ENCODE peak calls at places on chromosomes 5 and 9, in ten cellular contexts. X, B, J, S, D, Y, R, U, A and O are unnamed samples.

GRCh38 chr5:34959323-34959722 is 30.0 kb downstream of the DNAJC21 start:
- DNase-seq in X (peak), B (no peak), J (peak), S (no peak), D (no peak), Y (no peak), R (no peak), U (peak), A (no peak), O (no peak)

GRCh38 chr9:128055222-128056040 is 11.7 kb downstream of the NAIF1 start:
- DNase-seq in X (no peak), B (peak), J (no peak), S (no peak), D (no peak), Y (peak), R (no peak), U (no peak), A (no peak), O (peak)

GRCh38 chr5:9440517-9440916 is 105.4 kb downstream of the SEMA5A start:
- DNase-seq in X (peak), B (no peak), J (no peak), S (no peak), D (no peak), Y (no peak), R (no peak), U (no peak), A (no peak), O (no peak)

GRCh38 chr5:67092447-67093023 is 104.1 kb downstream of the CD180 start:
- DNase-seq in X (no peak), B (no peak), J (no peak), S (no peak), D (no peak), Y (no peak), R (no peak), U (peak), A (no peak), O (no peak)

GRCh38 chr5:172729588-172729987 is 41.4 kb downstream of the DUSP1 start:
- DNase-seq in X (no peak), B (no peak), J (no peak), S (no peak), D (no peak), Y (no peak), R (peak), U (no peak), A (no peak), O (no peak)

GRCh38 chr9:69657269-69657668 is 14.9 kb downstream of the APBA1 start:
- DNase-seq in X (no peak), B (no peak), J (no peak), S (no peak), D (no peak), Y (no peak), R (no peak), U (no peak), A (no peak), O (no peak)

GRCh38 chr9:34988218-34989055 is 1.1 kb upstream of the DNAJB5 start:
- DNase-seq in X (no peak), B (peak), J (peak), S (peak), D (no peak), Y (peak), R (peak), U (peak), A (peak), O (peak)

GRCh38 chr5:89471556-89471955 is 588.6 kb upstream of the MEF2C start:
- DNase-seq in X (no peak), B (no peak), J (no peak), S (no peak), D (no peak), Y (no peak), R (no peak), U (no peak), A (no peak), O (no peak)

GRCh38 chr5:140637722-140638473 is 1.4 kb upstream of the TMCO6 start:
- DNase-seq in X (no peak), B (no peak), J (no peak), S (no peak), D (no peak), Y (no peak), R (no peak), U (no peak), A (no peak), O (no peak)

GRCh38 chr9:90053027-90053426 is 448.2 kb downstream of the GADD45G start:
- DNase-seq in X (peak), B (no peak), J (peak), S (no peak), D (no peak), Y (no peak), R (no peak), U (no peak), A (no peak), O (peak)

GRCh38 chr9:95003694-95004451 is 277.4 kb downstream of the AOPEP start:
- DNase-seq in X (peak), B (no peak), J (no peak), S (peak), D (peak), Y (peak), R (peak), U (peak), A (peak), O (peak)

GRCh38 chr9:35306281-35306680 is 144.5 kb downstream of the UNC13B start:
- DNase-seq in X (peak), B (no peak), J (no peak), S (no peak), D (no peak), Y (no peak), R (no peak), U (peak), A (no peak), O (no peak)

GRCh38 chr5:148864113-148864841 is 37.9 kb downstream of the ADRB2 start:
- DNase-seq in X (no peak), B (no peak), J (no peak), S (no peak), D (no peak), Y (no peak), R (no peak), U (peak), A (no peak), O (no peak)

GRCh38 chr9:119451426-119451825 is 82.2 kb upstream of the BRINP1 start:
- DNase-seq in X (no peak), B (no peak), J (no peak), S (no peak), D (no peak), Y (no peak), R (no peak), U (no peak), A (no peak), O (no peak)

GRCh38 chr5:148381906-148382305 is 1.9 kb upstream of the FBXO38 start:
- DNase-seq in X (peak), B (no peak), J (no peak), S (no peak), D (no peak), Y (no peak), R (no peak), U (no peak), A (no peak), O (no peak)

GRCh38 chr5:164203581-164204225 is 698.3 kb downstream of the MAT2B start:
- DNase-seq in X (peak), B (no peak), J (no peak), S (no peak), D (no peak), Y (no peak), R (no peak), U (peak), A (no peak), O (no peak)

GRCh38 chr5:151155777-151156731 is 1.5 kb downstream of the ANXA6 start:
- DNase-seq in X (peak), B (no peak), J (no peak), S (no peak), D (peak), Y (peak), R (peak), U (peak), A (peak), O (peak)

GRCh38 chr9:88387035-88387732 is 1.1 kb upstream of the SPIN1 start:
- DNase-seq in X (no peak), B (peak), J (peak), S (no peak), D (peak), Y (peak), R (peak), U (peak), A (no peak), O (peak)

GRCh38 chr5:171736976-171737848 is 48.4 kb upstream of the SMIM23 start:
- DNase-seq in X (no peak), B (no peak), J (no peak), S (no peak), D (peak), Y (no peak), R (peak), U (peak), A (no peak), O (no peak)

GRCh38 chr5:74063821-74064598 is 438.0 kb downstream of the ARHGEF28 start:
- DNase-seq in X (peak), B (no peak), J (no peak), S (no peak), D (no peak), Y (no peak), R (no peak), U (peak), A (no peak), O (no peak)

GRCh38 chr5:172901012-172901780 is 58.0 kb upstream of the RPL26L1 start:
- DNase-seq in X (peak), B (no peak), J (no peak), S (peak), D (no peak), Y (no peak), R (peak), U (peak), A (no peak), O (peak)

GRCh38 chr5:30502277-30502676 is 691.2 kb upstream of the CDH6 start:
- DNase-seq in X (peak), B (no peak), J (no peak), S (no peak), D (no peak), Y (no peak), R (no peak), U (peak), A (no peak), O (no peak)

GRCh38 chr5:31381299-31381698 is 150.6 kb downstream of the DROSHA start:
- DNase-seq in X (no peak), B (no peak), J (no peak), S (no peak), D (no peak), Y (no peak), R (no peak), U (peak), A (no peak), O (no peak)

GRCh38 chr9:131361202-131361833 is 32.6 kb upstream of the PRRC2B start:
- DNase-seq in X (no peak), B (no peak), J (no peak), S (peak), D (no peak), Y (no peak), R (no peak), U (peak), A (peak), O (no peak)

GRCh38 chr5:31453522-31453921 is 78.4 kb downstream of the DROSHA start:
- DNase-seq in X (no peak), B (no peak), J (no peak), S (no peak), D (no peak), Y (peak), R (no peak), U (no peak), A (no peak), O (no peak)

GRCh38 chr5:57834829-57835554 is 352.4 kb upstream of the ACTBL2 start:
- DNase-seq in X (no peak), B (no peak), J (no peak), S (no peak), D (peak), Y (peak), R (no peak), U (peak), A (no peak), O (no peak)

GRCh38 chr5:138054206-138054605 is 21.3 kb upstream of the FAM13B start:
- DNase-seq in X (no peak), B (no peak), J (no peak), S (no peak), D (no peak), Y (no peak), R (no peak), U (no peak), A (no peak), O (no peak)

GRCh38 chr5:40022057-40022456 is 597.3 kb upstream of the DAB2 start:
- DNase-seq in X (no peak), B (no peak), J (no peak), S (no peak), D (no peak), Y (no peak), R (no peak), U (no peak), A (peak), O (no peak)

GRCh38 chr9:73148447-73148937 is 3.2 kb upstream of the ANXA1 start:
- DNase-seq in X (no peak), B (no peak), J (no peak), S (no peak), D (no peak), Y (no peak), R (no peak), U (peak), A (no peak), O (no peak)

GRCh38 chr5:139682016-139682975 is 34.1 kb downstream of the CXXC5 start:
- DNase-seq in X (no peak), B (no peak), J (no peak), S (no peak), D (no peak), Y (peak), R (no peak), U (no peak), A (no peak), O (no peak)

GRCh38 chr9:99103909-99104458 is 929 bp upstream of the TGFBR1 start:
- DNase-seq in X (no peak), B (no peak), J (no peak), S (no peak), D (no peak), Y (peak), R (peak), U (peak), A (peak), O (peak)

GRCh38 chr9:34079181-34079580 is 30.5 kb upstream of the UBAP2 start:
- DNase-seq in X (peak), B (no peak), J (no peak), S (no peak), D (no peak), Y (no peak), R (no peak), U (peak), A (no peak), O (no peak)

GRCh38 chr9:113633782-113634596 is 170.5 kb downstream of the RGS3 start:
- DNase-seq in X (no peak), B (no peak), J (no peak), S (peak), D (no peak), Y (no peak), R (peak), U (no peak), A (no peak), O (no peak)